ENCODE peak calls at places on chromosomes 5 and 9, in four cellular contexts. E is fibroblast of lung, W is SK-N-SH, O is mammary epithelial cell. F is an unnamed sample.

GRCh38 chr9:27447036-27447700 is 76.9 kb upstream of the IFNK start:
- DNase-seq in E (no peak), W (no peak), O (no peak), F (no peak)

GRCh38 chr5:10446490-10446889 is 4.8 kb downstream of the ROPN1L start:
- DNase-seq in E (no peak), W (no peak), O (no peak), F (no peak)

GRCh38 chr9:24035816-24036215 is 209.8 kb upstream of the ELAVL2 start:
- DNase-seq in E (no peak), W (no peak), O (no peak), F (no peak)

GRCh38 chr9:137804908-137805356 is 72.7 kb upstream of the CACNA1B start:
- DNase-seq in E (peak; percentile 32), W (no peak), O (peak; percentile 32), F (no peak)

GRCh38 chr9:708182-708555 is 133.3 kb upstream of the DMRT1 start:
- DNase-seq in E (no peak), W (no peak), O (no peak), F (no peak)

GRCh38 chr9:108673386-108673785 is 182.4 kb downstream of the ACTL7B start:
- DNase-seq in E (peak; percentile 79), W (no peak), O (peak; percentile 64), F (peak; percentile 58)

GRCh38 chr9:27468450-27469110 is 55.5 kb upstream of the IFNK start:
- DNase-seq in E (peak; percentile 29), W (no peak), O (no peak), F (no peak)

GRCh38 chr9:100639851-100640250 is 62.0 kb downstream of the CAVIN4 start:
- DNase-seq in E (no peak), W (no peak), O (no peak), F (no peak)

GRCh38 chr9:96674914-96675538 is 19.9 kb upstream of the PRXL2C start:
- DNase-seq in E (peak; percentile 78), W (no peak), O (peak; percentile 91), F (no peak)

GRCh38 chr5:154997746-154998145 is 15.8 kb upstream of the KIF4B start:
- DNase-seq in E (peak; percentile 33), W (no peak), O (peak; percentile 75), F (no peak)

GRCh38 chr5:83265318-83265717 is 188.0 kb downstream of the XRCC4 start:
- DNase-seq in E (peak; percentile 72), W (peak; percentile 14), O (peak; percentile 49), F (no peak)

GRCh38 chr5:16963821-16964220 is 27.7 kb upstream of the MYO10 start:
- DNase-seq in E (no peak), W (no peak), O (no peak), F (no peak)

GRCh38 chr9:125049212-125049611 is 94.1 kb downstream of the SCAI start:
- DNase-seq in E (peak; percentile 12), W (no peak), O (no peak), F (no peak)

GRCh38 chr9:137095664-137096517 is 9.1 kb downstream of the MAN1B1 start:
- DNase-seq in E (no peak), W (peak; percentile 59), O (no peak), F (no peak)

GRCh38 chr5:150641006-150641570 is 628 bp downstream of the SYNPO start:
- DNase-seq in E (peak; percentile 91), W (no peak), O (no peak), F (no peak)

GRCh38 chr5:116572375-116573278 is 2.0 kb downstream of the SEMA6A start:
- DNase-seq in E (peak; percentile 6), W (peak; percentile 78), O (peak; percentile 21), F (no peak)

GRCh38 chr5:159915913-159916840 is at the start of gene ADRA1B:
- DNase-seq in E (peak; percentile 63), W (peak; percentile 94), O (peak; percentile 41), F (no peak)

GRCh38 chr5:206406-206805 is 11.5 kb downstream of the CCDC127 start:
- DNase-seq in E (peak; percentile 81), W (no peak), O (no peak), F (no peak)

GRCh38 chr5:79849486-79850315 is 141.4 kb downstream of the MTX3 start:
- DNase-seq in E (no peak), W (no peak), O (no peak), F (no peak)

GRCh38 chr9:119790022-119790421 is 420.8 kb upstream of the BRINP1 start:
- DNase-seq in E (no peak), W (no peak), O (peak; percentile 15), F (no peak)

GRCh38 chr5:53407373-53407772 is 73.1 kb upstream of the FST start:
- DNase-seq in E (peak; percentile 87), W (no peak), O (peak; percentile 64), F (no peak)

GRCh38 chr5:168557389-168557788 is 21.8 kb downstream of the PANK3 start:
- DNase-seq in E (no peak), W (no peak), O (no peak), F (no peak)
- H3K4me3 ChIP-seq in E (no peak overlapping the region), W (no peak overlapping the region), O (no peak overlapping the region), F (no peak overlapping the region)

DNA sequence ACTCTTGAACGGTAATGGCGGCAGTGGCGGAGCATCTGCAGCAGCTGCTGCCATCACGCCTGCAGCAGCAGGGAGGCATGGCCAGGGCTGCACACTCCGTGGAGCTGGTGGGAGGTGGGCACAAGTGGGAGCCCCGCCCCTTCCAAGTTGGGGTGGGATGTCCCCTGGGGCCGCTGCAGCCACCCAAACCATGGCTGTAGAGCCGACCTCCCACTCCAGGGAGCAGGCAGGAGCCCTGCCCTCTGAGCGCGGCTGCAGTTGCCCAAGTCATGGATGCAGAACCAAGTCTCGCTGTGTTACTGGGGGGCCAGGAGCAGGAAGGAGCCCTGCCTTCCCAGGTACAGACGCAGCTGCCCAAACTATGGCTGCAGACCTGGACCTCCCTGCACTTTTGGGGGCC is 215.3 kb upstream of the VLDLR start:
- DNase-seq in E (no peak), W (no peak), O (no peak), F (no peak)
- TF ChIP-seq CTCF in E (no peak), W (no peak), O (no peak), F (no peak)

GRCh38 chr5:55345327-55345726 is 37.5 kb downstream of the MTREX start:
- DNase-seq in E (no peak), W (no peak), O (no peak), F (no peak)
- H3K36me3 ChIP-seq in E (peaks cover 7% of the 10 kb centered on the region), W (peaks cover 85% of the 10 kb centered on the region), O (peaks cover 38% of the 10 kb centered on the region), F (peaks cover 6% of the 10 kb centered on the region)

GRCh38 chr5:139296198-139296597 is 2.7 kb downstream of the MATR3 start:
- DNase-seq in E (no peak), W (no peak), O (no peak), F (no peak)

GRCh38 chr5:139298242-139298641 is 4.7 kb downstream of the MATR3 start:
- DNase-seq in E (no peak), W (no peak), O (no peak), F (no peak)

GRCh38 chr5:139295692-139296091 is 2.2 kb downstream of the MATR3 start:
- DNase-seq in E (peak; percentile 21), W (no peak), O (no peak), F (no peak)

GRCh38 chr5:139297439-139298133 is 4.0 kb downstream of the MATR3 start:
- DNase-seq in E (no peak), W (no peak), O (no peak), F (no peak)

DNA sequence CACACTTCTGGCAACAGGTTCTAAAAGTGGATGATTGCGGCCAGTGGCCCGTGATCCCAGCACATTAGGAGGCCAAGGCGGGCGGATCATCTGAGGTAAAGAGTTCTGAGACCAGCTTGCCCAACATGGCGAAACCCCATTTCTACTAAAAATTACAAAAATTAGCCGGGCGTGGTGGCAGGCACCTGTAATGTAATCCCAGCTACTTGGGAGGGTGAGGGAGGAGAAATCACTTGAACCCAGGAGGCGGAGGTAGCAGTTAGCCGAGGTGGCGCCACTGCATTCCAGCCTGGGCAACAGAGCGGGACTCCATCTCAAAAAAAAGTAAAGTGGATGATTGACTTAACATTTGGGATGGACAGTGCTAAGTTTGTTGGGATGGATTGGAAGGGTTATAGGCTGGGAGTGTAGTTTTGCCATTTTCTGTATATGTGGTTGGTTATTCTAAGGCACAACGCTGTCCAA is 3.4 kb downstream of the MATR3 start:
- DNase-seq in E (no peak), W (no peak), O (no peak), F (no peak)
- H3K4me3 ChIP-seq in E (no peak overlapping the region), W (no peak overlapping the region), O (no peak overlapping the region), F (no peak overlapping the region)

GRCh38 chr5:158722940-158723339 is 376.8 kb downstream of the EBF1 start:
- DNase-seq in E (no peak), W (no peak), O (no peak), F (no peak)

GRCh38 chr5:158727108-158727507 is 372.6 kb downstream of the EBF1 start:
- DNase-seq in E (no peak), W (no peak), O (no peak), F (no peak)

GRCh38 chr5:158727771-158728311 is 371.9 kb downstream of the EBF1 start:
- DNase-seq in E (no peak), W (no peak), O (no peak), F (no peak)

GRCh38 chr5:158720316-158720715 is 379.4 kb downstream of the EBF1 start:
- DNase-seq in E (no peak), W (no peak), O (no peak), F (no peak)

DNA sequence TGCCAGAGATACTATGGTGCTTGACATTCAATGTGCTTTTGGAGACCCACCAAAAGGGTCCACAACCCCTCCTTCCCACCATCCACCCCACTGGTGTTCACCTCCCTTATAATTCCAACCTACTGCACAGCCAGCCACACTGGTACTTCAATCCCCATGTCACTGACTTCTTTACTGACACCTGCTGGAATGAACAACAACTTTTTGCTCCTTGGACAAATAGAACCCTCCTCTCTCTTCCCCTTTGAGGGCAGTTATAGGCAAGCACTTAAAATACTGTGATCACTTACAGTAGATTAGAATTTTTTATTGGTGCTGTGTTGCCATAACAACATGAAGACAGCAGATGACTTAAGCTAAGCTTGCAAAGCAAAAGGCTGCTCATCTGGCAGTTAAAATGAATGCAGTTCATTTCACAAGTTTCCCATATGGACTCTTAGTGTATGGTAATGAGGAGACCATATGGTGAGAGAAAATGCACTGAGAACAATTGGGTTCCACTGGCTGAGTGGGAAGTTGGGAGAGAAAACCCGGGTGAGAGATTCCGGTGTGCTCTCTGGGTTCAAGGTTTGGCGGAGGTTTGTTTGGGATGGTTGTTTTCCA is 374.4 kb downstream of the EBF1 start:
- DNase-seq in E (no peak), W (no peak), O (no peak), F (no peak)
- TF ChIP-seq CTCF in E (no peak), W (no peak), O (no peak), F (no peak)

GRCh38 chr9:134784612-134785305 is 95.9 kb upstream of the FCN2 start:
- DNase-seq in E (no peak), W (no peak), O (no peak), F (no peak)
- H3K36me3 ChIP-seq in E (peaks cover 43% of the 10 kb centered on the region), W (peaks cover 39% of the 10 kb centered on the region), O (no peaks in the 10 kb centered on the region), F (peaks cover 65% of the 10 kb centered on the region)